ENCODE peak calls at places on chromosome 21, in eight cellular contexts. N, E, F, B, Z, O, S and T are unnamed samples.

GRCh38 chr21:46127239-46128105 is 27.9 kb downstream of the FTCD start:
- DNase-seq in Z (no peak), S (no peak), E (no peak), N (no peak), B (no peak), O (no peak), F (no peak), T (no peak)

GRCh38 chr21:45310446-45310845 is 22.8 kb upstream of the POFUT2 start:
- DNase-seq in O (no peak), Z (peak), B (no peak), E (no peak), F (no peak), N (no peak), S (no peak), T (no peak)

GRCh38 chr21:46067505-46068201 is 30.3 kb upstream of the COL6A2 start:
- DNase-seq in B (no peak), Z (peak), S (no peak), N (no peak), O (no peak), F (no peak), E (no peak), T (peak)

GRCh38 chr21:30628109-30628508 is 6.9 kb upstream of the KRTAP20-2 start:
- DNase-seq in S (no peak), O (no peak), E (no peak), F (no peak), B (no peak), Z (no peak), N (no peak), T (no peak)

GRCh38 chr21:25850126-25850831 is 115.5 kb downstream of the GABPA start:
- DNase-seq in N (no peak), F (no peak), S (no peak), B (no peak), Z (no peak), E (no peak), O (no peak), T (no peak)

GRCh38 chr21:29634410-29634809 is 305.4 kb downstream of the GRIK1 start:
- DNase-seq in E (no peak), S (no peak), Z (no peak), N (no peak), B (no peak), O (no peak), F (no peak), T (no peak)

GRCh38 chr21:29360799-29361765 is 62.4 kb downstream of the BACH1 start:
- DNase-seq in O (no peak), F (no peak), Z (no peak), N (no peak), S (no peak), B (no peak), E (peak), T (no peak)

GRCh38 chr21:46052703-46053651 is 44.9 kb upstream of the COL6A2 start:
- DNase-seq in B (peak), Z (no peak), O (no peak), S (no peak), F (no peak), E (no peak), N (no peak), T (no peak)

GRCh38 chr21:33109574-33110339 is 39.8 kb downstream of the OLIG1 start:
- DNase-seq in B (peak), S (no peak), E (no peak), F (no peak), Z (no peak), N (no peak), O (no peak), T (no peak)

GRCh38 chr21:32322103-32322502 is 23.4 kb downstream of the MRAP start:
- DNase-seq in N (no peak), S (no peak), O (no peak), B (no peak), E (no peak), F (no peak), Z (no peak), T (no peak)

GRCh38 chr21:25107708-25108107 is 499.6 kb downstream of the MRPL39 start:
- DNase-seq in Z (no peak), E (no peak), S (no peak), B (no peak), O (no peak), N (no peak), F (no peak), T (no peak)

GRCh38 chr21:44650265-44650972 is 4.0 kb downstream of the KRTAP12-4 start:
- DNase-seq in E (no peak), Z (no peak), S (no peak), F (no peak), B (no peak), O (no peak), N (no peak), T (no peak)

GRCh38 chr21:41634858-41635257 is 126.9 kb upstream of the TMPRSS2 start:
- DNase-seq in O (no peak), B (no peak), N (no peak), S (no peak), F (no peak), E (no peak), Z (no peak), T (no peak)